ENCODE peak calls at places on chromosomes 5 and 9, in five cellular contexts. Y is PC-3; G is CD4-positive, alpha-beta T cell; D is CD8-positive, alpha-beta T cell; V is dorsolateral prefrontal cortex. N is an unnamed sample.

GRCh38 chr5:137376127-137376526 is 123.0 kb downstream of the SPOCK1 start:
- DNase-seq in D (no peak), Y (no peak), G (no peak), V (no peak), N (no peak)

GRCh38 chr5:82591021-82591515 is 312.9 kb upstream of the RPS23 start:
- DNase-seq in Y (peak; percentile 19), V (no peak), D (no peak), G (no peak), N (no peak)

GRCh38 chr5:42749020-42749419 is 7.6 kb upstream of the CCDC152 start:
- DNase-seq in Y (peak; percentile 68), G (no peak), D (no peak), V (no peak), N (no peak)

GRCh38 chr9:96217756-96218693 is 84.0 kb downstream of the HSD17B3 start:
- DNase-seq in V (peak; percentile 49), G (peak; percentile 57), D (peak; percentile 77), Y (peak; percentile 67), N (peak; percentile 82)

GRCh38 chr5:168328804-168329203 is 37.4 kb downstream of the WWC1 start:
- DNase-seq in V (no peak), D (no peak), G (no peak), Y (peak; percentile 30), N (peak; percentile 66)

GRCh38 chr9:127133739-127134167 is 11.3 kb upstream of the ANGPTL2 start:
- DNase-seq in Y (no peak), G (no peak), V (peak; percentile 89), D (no peak), N (peak; percentile 48)

GRCh38 chr5:168747987-168748777 is 169.0 kb upstream of the PANK3 start:
- DNase-seq in V (no peak), Y (peak; percentile 31), D (no peak), G (no peak), N (peak; percentile 24)

GRCh38 chr9:129647635-129648034 is 5.7 kb upstream of the ASB6 start:
- DNase-seq in D (no peak), Y (no peak), V (no peak), G (no peak), N (no peak)

GRCh38 chr5:15645376-15645775 is 145.4 kb downstream of the FBXL7 start:
- DNase-seq in V (no peak), Y (no peak), G (no peak), D (no peak), N (no peak)

GRCh38 chr5:56349461-56349860 is 116.3 kb upstream of the ANKRD55 start:
- DNase-seq in D (no peak), Y (no peak), V (no peak), G (no peak), N (no peak)

GRCh38 chr9:126411225-126411947 is 84.8 kb downstream of the MVB12B start:
- DNase-seq in V (no peak), Y (peak; percentile 16), G (no peak), D (no peak), N (no peak)

GRCh38 chr5:118548761-118549160 is 439.6 kb downstream of the DTWD2 start:
- DNase-seq in V (no peak), D (no peak), G (no peak), Y (peak; percentile 1), N (no peak)

GRCh38 chr5:45507174-45507573 is 189.0 kb downstream of the HCN1 start:
- DNase-seq in V (peak; percentile 82), Y (no peak), D (no peak), G (no peak), N (no peak)

GRCh38 chr9:133803028-133803585 is 65.0 kb upstream of the SARDH start:
- DNase-seq in D (no peak), V (no peak), Y (no peak), G (no peak), N (no peak)

GRCh38 chr9:69433426-69433825 is 108.4 kb downstream of the ENTREP1 start:
- DNase-seq in V (no peak), D (no peak), Y (peak; percentile 34), G (no peak), N (no peak)

GRCh38 chr9:131448818-131449217 is 53.9 kb upstream of the POMT1 start:
- DNase-seq in D (no peak), Y (no peak), V (no peak), G (no peak), N (no peak)

GRCh38 chr9:8852301-8852864 is 1052.8 kb upstream of the DMAC1 start:
- DNase-seq in D (no peak), G (no peak), Y (no peak), V (no peak), N (no peak)

GRCh38 chr9:76464706-76465105 is 5.7 kb downstream of the GCNT1 start:
- DNase-seq in Y (no peak), V (no peak), D (no peak), G (no peak), N (no peak)

GRCh38 chr9:32978051-32978450 is 23.4 kb downstream of the APTX start:
- DNase-seq in Y (no peak), G (no peak), V (no peak), D (no peak), N (no peak)

GRCh38 chr5:82259172-82259800 is 18.9 kb downstream of the RPS23 start:
- DNase-seq in Y (peak; percentile 30), V (no peak), D (no peak), G (no peak), N (no peak)

GRCh38 chr9:16157216-16157615 is 604.4 kb downstream of the CCDC171 start:
- DNase-seq in G (no peak), V (no peak), D (no peak), Y (no peak), N (no peak)

GRCh38 chr5:7642029-7642428 is 208.9 kb downstream of the CFAP90 start:
- DNase-seq in V (no peak), G (no peak), Y (no peak), D (no peak), N (no peak)

GRCh38 chr5:430214-430925 is 12.6 kb upstream of the EXOC3 start:
- DNase-seq in G (no peak), V (no peak), D (no peak), Y (no peak), N (no peak)

GRCh38 chr5:132180134-132180745 is 47.4 kb downstream of the P4HA2 start:
- DNase-seq in G (no peak), D (no peak), Y (peak; percentile 69), V (no peak), N (no peak)

GRCh38 chr5:176754376-176754942 is 55.9 kb upstream of the UNC5A start:
- DNase-seq in V (no peak), D (no peak), Y (peak; percentile 42), G (no peak), N (no peak)

GRCh38 chr9:34377402-34377741 is 674 bp upstream of the MYORG start:
- DNase-seq in D (no peak), G (no peak), V (no peak), Y (no peak), N (peak; percentile 57)

GRCh38 chr9:88006511-88007290 is 32.4 kb upstream of the CDK20 start:
- DNase-seq in V (no peak), G (no peak), Y (no peak), D (no peak), N (no peak)

DNA sequence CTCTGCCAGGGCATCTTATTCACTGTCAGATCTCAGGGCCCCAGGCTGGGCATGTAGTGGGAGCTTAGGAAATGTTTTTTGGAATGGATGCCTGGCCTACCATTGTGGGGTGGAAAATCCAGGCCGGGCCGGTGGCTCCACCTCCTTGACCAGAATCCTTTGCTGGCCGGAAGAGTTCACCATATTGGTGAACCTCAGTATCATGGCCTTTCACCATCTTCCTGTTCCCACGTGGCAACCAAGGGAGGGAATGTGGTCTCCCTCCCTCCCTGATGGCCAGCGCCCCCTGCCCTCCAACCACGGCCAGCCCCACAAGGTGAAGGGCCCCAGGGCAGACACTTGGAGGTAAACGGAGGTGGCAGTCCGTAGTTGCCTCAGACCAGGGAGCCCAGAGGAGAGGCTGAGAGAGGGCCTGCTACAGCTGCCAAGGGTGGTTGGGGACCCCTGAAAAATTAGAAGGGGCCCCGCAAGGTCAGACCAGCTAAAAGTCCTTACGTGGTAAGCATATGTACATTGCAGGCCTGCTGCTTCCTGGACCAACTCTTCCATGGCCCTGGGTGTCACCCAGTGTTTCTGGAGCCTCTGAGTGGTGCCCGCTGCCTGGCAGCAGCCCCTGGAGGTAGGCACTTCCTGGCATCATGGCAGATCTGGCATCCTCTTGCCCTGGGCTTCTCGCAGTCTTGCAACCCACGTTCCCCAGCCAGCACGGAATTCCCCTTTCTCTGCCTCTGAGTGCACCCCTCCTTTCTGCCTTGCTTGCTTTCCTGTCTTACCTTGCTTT is 153.4 kb downstream of the RGS3 start:
- DNase-seq in Y (no peak), D (no peak), V (no peak), G (no peak), N (no peak)
- H3K27ac ChIP-seq in Y (no peak overlapping the region), D (no peak overlapping the region), V (no peak overlapping the region), G (no peak overlapping the region), N (peak overlapping the region; percentile 1)

DNA sequence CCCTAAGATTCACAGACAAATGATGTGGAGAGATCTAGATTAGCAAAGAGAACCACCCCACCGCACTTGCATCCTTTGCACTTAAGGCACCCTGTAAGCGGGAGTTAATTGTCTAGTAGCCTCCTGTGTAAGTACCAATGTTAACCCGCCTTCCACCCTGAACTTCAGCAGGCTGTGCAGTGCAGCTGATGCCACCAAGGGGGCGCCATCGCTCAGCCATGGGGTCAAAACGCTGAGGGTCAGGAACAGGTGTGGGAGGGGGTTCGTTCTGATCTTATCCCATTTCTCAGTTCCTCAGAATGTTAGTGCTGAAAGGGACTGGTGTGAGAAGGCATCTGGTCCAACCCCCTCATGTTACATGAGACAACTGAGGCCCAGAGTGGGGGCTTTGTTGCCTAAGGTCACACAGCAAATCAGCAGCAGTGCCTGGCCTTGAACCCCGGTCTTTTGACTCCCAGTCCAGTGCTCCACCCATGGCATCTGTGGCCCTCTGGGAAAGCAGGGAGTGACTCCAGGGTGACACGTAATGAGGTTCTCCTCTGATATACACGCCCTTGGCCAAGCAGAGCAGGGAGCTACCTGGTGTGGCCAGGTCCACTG is 57.3 kb downstream of the CYFIP2 start:
- DNase-seq in V (no peak), D (no peak), Y (no peak), G (no peak), N (no peak)
- TF ChIP-seq CTCF in V (no peak), D (peak; percentile 16), Y (peak; percentile 63), G (peak; percentile 25), N (no peak)

DNA sequence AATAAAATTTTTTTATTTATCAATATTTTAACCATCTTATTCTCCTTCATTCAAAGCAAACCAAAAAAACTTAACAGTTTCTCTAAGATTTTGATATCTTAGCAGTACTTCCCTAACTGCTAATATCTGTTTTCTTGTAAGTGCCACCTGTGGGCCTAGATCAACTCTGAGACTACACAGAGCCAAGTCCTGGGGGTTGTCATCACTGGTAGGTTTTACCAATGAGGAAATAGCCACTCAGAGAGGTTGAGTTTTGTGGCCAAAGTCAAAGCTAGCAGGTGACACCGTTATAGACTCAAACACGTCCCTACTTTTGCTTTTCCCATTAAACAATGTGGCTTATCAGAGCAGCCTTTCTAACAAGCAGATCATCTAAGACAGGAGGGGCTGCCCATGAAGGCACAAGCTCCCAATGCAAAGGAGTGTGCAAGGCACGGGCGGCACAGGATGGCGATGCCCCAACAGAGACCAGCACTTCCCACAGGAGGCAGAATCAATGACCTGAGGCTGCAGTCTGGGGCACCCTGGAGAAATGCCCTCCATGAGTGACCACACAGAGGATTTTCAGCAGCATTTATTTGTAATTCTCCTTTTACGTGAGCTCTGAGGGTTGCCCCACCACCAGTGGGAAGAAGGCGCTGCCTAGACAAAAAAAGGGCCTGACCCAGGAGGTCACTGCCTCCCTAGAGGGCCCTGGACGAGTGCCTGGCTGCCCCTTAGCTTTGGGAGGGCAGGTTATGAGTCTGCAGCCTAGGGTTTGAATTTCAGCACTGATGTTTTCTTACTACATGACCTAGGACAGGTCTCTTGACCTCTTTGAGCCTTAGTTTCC is 7.4 kb downstream of the TBC1D2 start:
- DNase-seq in V (no peak), G (no peak), D (no peak), Y (no peak), N (no peak)
- H3K27ac ChIP-seq in V (peak overlapping the region; percentile 74), G (no peak overlapping the region), D (no peak overlapping the region), Y (peak overlapping the region; percentile 87), N (peak overlapping the region; percentile 82)

GRCh38 chr5:142777858-142778257 is 7.7 kb downstream of the ARHGAP26 start:
- DNase-seq in Y (no peak), D (no peak), V (no peak), G (no peak), N (no peak)
- TF ChIP-seq CTCF in Y (no peak), D (no peak), V (no peak), G (no peak), N (no peak)

N was measured in transverse colon.